ENCODE peak calls at places on chromosomes 12 and 14, in four cellular contexts. A is H9, I is IMR-90, O is mesendoderm. K is an unnamed sample.

GRCh38 chr14:76782885-76783566 is 21.8 kb downstream of the VASH1 start:
- DNase-seq in A (peak), O (peak), I (no peak), K (peak)

GRCh38 chr12:5480218-5480952 is 48.5 kb downstream of the NTF3 start:
- DNase-seq in I (peak), O (peak), A (peak), K (peak)

GRCh38 chr12:90794212-90794611 is 160.8 kb downstream of the CCER1 start:
- DNase-seq in O (no peak), I (no peak), A (no peak), K (peak)

GRCh38 chr12:127343941-127344340 is 923.0 kb upstream of the TMEM132C start:
- DNase-seq in O (no peak), A (no peak), I (no peak), K (no peak)

GRCh38 chr14:84209021-84209420 is 1320.9 kb upstream of the FLRT2 start:
- DNase-seq in A (no peak), I (no peak), O (no peak), K (no peak)

GRCh38 chr12:51871918-51872688 is 15.8 kb upstream of the ANKRD33 start:
- DNase-seq in A (no peak), O (no peak), I (no peak), K (no peak)

GRCh38 chr12:123038966-123039365 is 58.5 kb downstream of the ARL6IP4 start:
- DNase-seq in I (no peak), A (no peak), O (no peak), K (no peak)

GRCh38 chr14:101500061-101500460 is 61.2 kb upstream of the DIO3 start:
- DNase-seq in I (no peak), A (no peak), O (no peak), K (no peak)

GRCh38 chr12:21656931-21657335 is 709 bp downstream of the LDHB start:
- DNase-seq in O (peak), I (peak), A (peak), K (peak)

GRCh38 chr12:6315704-6316597 is 5.5 kb downstream of the PLEKHG6 start:
- DNase-seq in A (no peak), O (no peak), I (no peak), K (no peak)

GRCh38 chr12:182381-182883 is 31.5 kb downstream of the SLC6A12 start:
- DNase-seq in I (peak), A (no peak), O (no peak), K (peak)

GRCh38 chr12:68521321-68521839 is 89.3 kb upstream of the RAP1B start:
- DNase-seq in I (peak), O (no peak), A (no peak), K (peak)

DNA sequence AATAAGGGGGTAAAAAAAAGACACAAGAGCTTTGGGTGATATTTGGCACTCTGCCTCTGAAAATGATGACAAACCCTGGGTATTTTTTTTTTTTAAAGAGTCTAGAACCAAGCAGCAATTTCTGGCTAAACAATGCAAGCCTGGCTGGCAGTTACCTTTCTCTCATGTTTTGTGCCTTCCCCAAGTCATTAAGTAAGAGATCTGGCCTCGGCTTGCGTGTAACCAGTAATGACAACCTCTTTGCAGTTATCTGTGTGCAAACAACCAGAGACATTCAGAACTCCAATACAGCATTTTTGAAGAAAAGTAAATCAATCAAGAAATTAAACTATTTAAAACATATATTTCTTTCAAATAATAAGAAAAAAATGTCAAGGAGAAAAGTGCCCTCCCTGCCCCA is 167.5 kb downstream of the KCNC2 start:
- DNase-seq in O (no peak), I (no peak), A (no peak), K (no peak)
- H3K18ac ChIP-seq in O (no peak), I (no peak), A (no peak), K (no peak)

GRCh38 chr14:25049559-25050493 is at the start of gene STXBP6:
- DNase-seq in O (peak), A (peak), I (peak), K (peak)
- H3K18ac ChIP-seq in O (no peak), A (peak), I (no peak), K (peak)

DNA sequence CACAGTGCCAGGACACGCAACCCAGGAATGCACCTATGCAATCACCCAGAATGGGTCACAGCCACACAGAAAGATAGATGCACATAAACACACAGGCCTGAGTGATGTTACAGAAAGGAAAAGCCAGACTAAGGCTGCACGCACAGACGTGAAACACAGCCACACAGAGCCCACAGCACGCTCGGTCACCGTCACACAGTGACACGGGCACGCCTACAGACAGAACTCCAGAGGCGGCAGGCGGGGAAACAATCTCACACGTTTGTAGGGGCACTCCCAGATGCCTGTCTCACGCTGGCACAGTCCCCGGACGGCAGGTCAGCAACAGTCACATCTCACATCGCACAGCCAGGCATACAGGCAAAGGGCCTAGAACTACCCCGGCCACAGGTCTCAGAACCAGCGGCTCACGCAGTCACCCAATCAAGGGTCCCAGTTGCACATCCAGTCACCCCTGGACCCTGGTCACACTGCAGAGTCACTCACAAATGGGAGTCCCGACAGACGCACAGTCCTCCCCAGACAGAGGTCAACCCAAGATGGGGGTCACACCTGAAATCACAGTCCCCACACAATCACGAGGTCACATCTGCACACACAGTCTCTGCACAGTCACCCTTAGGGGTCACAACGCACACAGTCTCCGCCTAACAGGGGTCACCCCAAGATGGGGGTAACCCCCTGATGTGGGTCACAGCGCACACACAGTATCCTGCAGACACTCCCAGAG is 790 bp downstream of the SSH1 start:
- DNase-seq in I (peak), O (peak), A (peak), K (peak)
- H3K18ac ChIP-seq in I (peak), O (peak), A (no peak), K (peak)

GRCh38 chr12:132194556-132194955 is 50.3 kb downstream of the NOC4L start:
- DNase-seq in I (no peak), A (no peak), O (no peak), K (no peak)

GRCh38 chr12:132196873-132197390 is 52.7 kb downstream of the NOC4L start:
- DNase-seq in I (no peak), O (no peak), A (no peak), K (no peak)

GRCh38 chr12:132197581-132198281 is 53.5 kb downstream of the NOC4L start:
- DNase-seq in A (no peak), O (no peak), I (no peak), K (no peak)

GRCh38 chr12:132194056-132194455 is 49.8 kb downstream of the NOC4L start:
- DNase-seq in A (peak), I (no peak), O (peak), K (no peak)

GRCh38 chr12:132196038-132196872 is 52.0 kb downstream of the NOC4L start:
- DNase-seq in A (no peak), I (no peak), O (no peak), K (no peak)
- H3K18ac ChIP-seq in A (no peak), I (no peak), O (no peak), K (no peak)

DNA sequence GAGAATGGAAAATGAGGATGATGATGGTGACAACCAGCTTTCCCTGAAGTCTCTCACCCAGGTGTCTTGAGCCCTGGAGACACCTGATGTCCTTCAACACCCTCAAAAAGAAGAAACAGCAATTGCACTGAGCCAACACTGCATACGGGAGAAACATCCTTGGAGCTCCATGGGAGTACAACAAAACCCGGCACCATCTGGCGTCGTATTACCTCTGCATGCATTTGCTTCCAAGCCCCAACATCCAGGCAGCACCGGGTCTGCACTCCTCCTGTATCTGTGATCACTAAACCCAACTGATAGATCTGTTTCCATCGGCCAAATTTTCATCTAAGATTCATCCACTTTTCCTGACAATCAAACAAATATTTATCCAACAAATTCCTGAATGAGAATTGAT is 249.9 kb downstream of the DPF3 start:
- DNase-seq in I (peak), O (no peak), A (no peak), K (no peak)
- H3K18ac ChIP-seq in I (peak), O (no peak), A (no peak), K (peak)

GRCh38 chr14:90567991-90568390 is 171.2 kb downstream of the CALM1 start:
- DNase-seq in O (no peak), I (no peak), A (no peak), K (no peak)
- H3K18ac ChIP-seq in O (no peak), I (no peak), A (no peak), K (no peak)

GRCh38 chr12:46370380-46370734 is 2.2 kb downstream of the SLC38A2 start:
- DNase-seq in A (no peak), O (no peak), I (no peak), K (no peak)

GRCh38 chr12:46372131-46372851 is at the start of gene SLC38A2:
- DNase-seq in I (peak), A (peak), O (peak), K (peak)

GRCh38 chr12:46371718-46372130 is 849 bp downstream of the SLC38A2 start:
- DNase-seq in I (peak), O (peak), A (no peak), K (peak)

GRCh38 chr12:46369474-46370379 is 2.8 kb downstream of the SLC38A2 start:
- DNase-seq in I (no peak), O (no peak), A (no peak), K (no peak)

GRCh38 chr12:46370792-46371717 is 1.5 kb downstream of the SLC38A2 start:
- DNase-seq in I (peak), O (peak), A (peak), K (peak)
- H3K18ac ChIP-seq in I (peak), O (peak), A (peak), K (peak)

GRCh38 chr12:113802966-113803828 is 162.9 kb downstream of the RBM19 start:
- DNase-seq in I (no peak), O (no peak), A (no peak), K (no peak)

GRCh38 chr12:113803829-113804140 is 162.3 kb downstream of the RBM19 start:
- DNase-seq in O (no peak), A (no peak), I (no peak), K (no peak)

GRCh38 chr12:113805201-113805600 is 160.9 kb downstream of the RBM19 start:
- DNase-seq in I (no peak), A (no peak), O (no peak), K (no peak)

GRCh38 chr12:113800201-113800600 is 165.9 kb downstream of the RBM19 start:
- DNase-seq in A (no peak), O (no peak), I (no peak), K (no peak)

DNA sequence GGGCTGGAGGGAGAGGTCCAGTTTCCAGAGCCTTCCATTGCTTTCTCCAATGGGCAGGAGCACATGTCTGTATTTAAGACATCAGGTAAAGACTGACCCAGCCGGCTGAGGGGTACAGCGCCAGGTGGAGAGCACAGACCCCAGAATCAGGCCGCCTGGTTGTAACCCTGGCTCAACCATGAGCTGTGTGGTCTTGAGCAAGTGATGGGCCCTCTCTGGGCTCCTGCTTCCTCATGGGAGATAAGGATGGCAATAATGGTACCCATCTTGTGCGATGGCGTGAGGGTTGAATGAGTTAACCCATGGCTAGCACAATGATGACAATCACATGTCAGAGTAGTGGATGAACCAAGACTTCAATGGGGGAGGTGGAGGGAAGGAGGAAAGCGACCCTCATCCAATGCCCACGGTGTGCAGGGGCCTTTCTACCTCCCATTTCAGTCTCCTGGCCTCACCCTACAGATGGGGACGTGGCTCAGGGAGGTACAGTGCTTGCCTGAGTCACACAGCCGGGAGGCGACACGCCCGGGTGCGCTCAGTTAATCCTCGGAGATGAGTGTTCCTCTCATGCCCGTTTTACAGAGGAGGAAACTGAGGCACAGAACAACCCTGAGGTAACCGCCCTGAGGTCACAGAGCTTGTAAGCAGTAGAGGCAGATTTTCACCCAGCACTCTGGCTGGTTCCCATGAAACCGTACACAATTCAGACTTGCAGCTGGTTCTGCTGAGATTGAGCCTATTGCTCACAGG is 163.9 kb downstream of the RBM19 start:
- DNase-seq in A (no peak), O (no peak), I (no peak), K (no peak)
- H3K18ac ChIP-seq in A (no peak), O (no peak), I (no peak), K (no peak)

GRCh38 chr12:120534703-120535655 is 823 bp downstream of the RNF10 start:
- DNase-seq in A (peak), O (peak), I (peak), K (peak)
- H3K18ac ChIP-seq in A (peak), O (peak), I (no peak), K (peak)